ENCODE peak calls at places on chromosomes 11 and 22, in four cellular contexts. One of them, this sample, is unnamed.

GRCh38 chr22:39363751-39364484 is 14.1 kb downstream of the SYNGR1 start:
- DNase-seq in endodermal cell: no peak
- DNase-seq in ovary: no peak
- DNase-seq in CD8-positive, alpha-beta T cell: no peak
- DNase-seq in this sample: no peak

GRCh38 chr22:36198936-36199616 is 2.5 kb downstream of the APOL4 start:
- DNase-seq in ovary: no peak
- DNase-seq in CD8-positive, alpha-beta T cell: no peak
- DNase-seq in endodermal cell: peak; percentile 39
- DNase-seq in this sample: no peak

GRCh38 chr11:2259897-2260451 is 10.4 kb downstream of the ASCL2 start:
- DNase-seq in CD8-positive, alpha-beta T cell: no peak
- DNase-seq in ovary: no peak
- DNase-seq in endodermal cell: peak; percentile 36
- DNase-seq in this sample: no peak

GRCh38 chr11:104946907-104947306 is 21.5 kb downstream of the CASP4 start:
- DNase-seq in endodermal cell: no peak
- DNase-seq in ovary: no peak
- DNase-seq in CD8-positive, alpha-beta T cell: no peak
- DNase-seq in this sample: peak; percentile 64

GRCh38 chr11:42175203-42175602 is 715.8 kb upstream of the LRRC4C start:
- DNase-seq in CD8-positive, alpha-beta T cell: no peak
- DNase-seq in ovary: no peak
- DNase-seq in endodermal cell: no peak
- DNase-seq in this sample: no peak

GRCh38 chr11:62732830-62733229 is 4.5 kb downstream of the TTC9C start:
- DNase-seq in CD8-positive, alpha-beta T cell: no peak
- DNase-seq in ovary: no peak
- DNase-seq in endodermal cell: no peak
- DNase-seq in this sample: peak; percentile 43

GRCh38 chr11:85750646-85751045 is 60.3 kb downstream of the SYTL2 start:
- DNase-seq in ovary: no peak
- DNase-seq in CD8-positive, alpha-beta T cell: no peak
- DNase-seq in endodermal cell: no peak
- DNase-seq in this sample: no peak

GRCh38 chr11:13091373-13091772 is 82.3 kb downstream of the RASSF10 start:
- DNase-seq in endodermal cell: no peak
- DNase-seq in ovary: no peak
- DNase-seq in CD8-positive, alpha-beta T cell: no peak
- DNase-seq in this sample: no peak

GRCh38 chr11:59771605-59772004 is 16.4 kb downstream of the STX3 start:
- DNase-seq in CD8-positive, alpha-beta T cell: no peak
- DNase-seq in endodermal cell: no peak
- DNase-seq in ovary: no peak
- DNase-seq in this sample: no peak

GRCh38 chr11:47538741-47539575 is 14.0 kb downstream of the CELF1 start:
- DNase-seq in endodermal cell: no peak
- DNase-seq in ovary: no peak
- DNase-seq in CD8-positive, alpha-beta T cell: no peak
- DNase-seq in this sample: no peak

GRCh38 chr11:9753031-9753430 is 89.2 kb downstream of the SWAP70 start:
- DNase-seq in endodermal cell: no peak
- DNase-seq in ovary: no peak
- DNase-seq in CD8-positive, alpha-beta T cell: no peak
- DNase-seq in this sample: no peak

GRCh38 chr11:57514538-57515331 is 767 bp downstream of the SLC43A1 start:
- DNase-seq in CD8-positive, alpha-beta T cell: peak; percentile 54
- DNase-seq in ovary: peak; percentile 73
- DNase-seq in endodermal cell: peak; percentile 81
- DNase-seq in this sample: peak; percentile 47

GRCh38 chr11:77886401-77886800 is 65.5 kb downstream of the AAMDC start:
- DNase-seq in CD8-positive, alpha-beta T cell: no peak
- DNase-seq in endodermal cell: no peak
- DNase-seq in ovary: no peak
- DNase-seq in this sample: no peak

GRCh38 chr11:108970221-108970991 is 305.5 kb downstream of the DDX10 start:
- DNase-seq in CD8-positive, alpha-beta T cell: no peak
- DNase-seq in ovary: no peak
- DNase-seq in endodermal cell: no peak
- DNase-seq in this sample: peak; percentile 43

GRCh38 chr22:26942301-26942927 is 285.0 kb downstream of the MIAT start:
- DNase-seq in ovary: no peak
- DNase-seq in endodermal cell: no peak
- DNase-seq in CD8-positive, alpha-beta T cell: no peak
- DNase-seq in this sample: no peak

GRCh38 chr11:59728913-59729312 is 15.3 kb upstream of the OR10V1 start:
- DNase-seq in endodermal cell: no peak
- DNase-seq in CD8-positive, alpha-beta T cell: no peak
- DNase-seq in ovary: no peak
- DNase-seq in this sample: no peak

GRCh38 chr11:128726464-128727139 is 32.7 kb downstream of the FLI1 start:
- DNase-seq in CD8-positive, alpha-beta T cell: peak; percentile 51
- DNase-seq in endodermal cell: no peak
- DNase-seq in ovary: no peak
- DNase-seq in this sample: no peak

GRCh38 chr11:128582496-128583366 is 4.6 kb downstream of the ETS1 start:
- DNase-seq in CD8-positive, alpha-beta T cell: no peak
- DNase-seq in endodermal cell: peak; percentile 85
- DNase-seq in ovary: no peak
- DNase-seq in this sample: peak; percentile 82

GRCh38 chr11:118142809-118143208 is 9.8 kb downstream of the SCN4B start:
- DNase-seq in ovary: no peak
- DNase-seq in endodermal cell: peak; percentile 63
- DNase-seq in CD8-positive, alpha-beta T cell: no peak
- DNase-seq in this sample: no peak

GRCh38 chr11:47587733-47588326 is 1.4 kb downstream of the FAM180B start:
- DNase-seq in CD8-positive, alpha-beta T cell: no peak
- DNase-seq in endodermal cell: no peak
- DNase-seq in ovary: no peak
- DNase-seq in this sample: no peak

GRCh38 chr11:116415095-116415494 is 357.7 kb downstream of the BUD13 start:
- DNase-seq in CD8-positive, alpha-beta T cell: no peak
- DNase-seq in ovary: no peak
- DNase-seq in endodermal cell: peak; percentile 64
- DNase-seq in this sample: no peak

GRCh38 chr11:116840746-116841296 is 3.4 kb upstream of the APOA1 start:
- DNase-seq in CD8-positive, alpha-beta T cell: no peak
- DNase-seq in endodermal cell: no peak
- DNase-seq in ovary: no peak
- DNase-seq in this sample: no peak

GRCh38 chr22:42639541-42640241 is 710 bp downstream of the ATP5MGL start:
- DNase-seq in endodermal cell: no peak
- DNase-seq in CD8-positive, alpha-beta T cell: no peak
- DNase-seq in ovary: no peak
- DNase-seq in this sample: no peak

GRCh38 chr11:35214792-35215193 is 75.8 kb downstream of the CD44 start:
- DNase-seq in ovary: no peak
- DNase-seq in endodermal cell: peak; percentile 89
- DNase-seq in CD8-positive, alpha-beta T cell: no peak
- DNase-seq in this sample: peak; percentile 86

GRCh38 chr11:13667245-13667644 is 1.2 kb upstream of the FAR1 start:
- DNase-seq in CD8-positive, alpha-beta T cell: no peak
- DNase-seq in ovary: no peak
- DNase-seq in endodermal cell: no peak
- DNase-seq in this sample: no peak

GRCh38 chr11:61972796-61973602 is 5.6 kb upstream of the FTH1 start:
- DNase-seq in ovary: peak; percentile 50
- DNase-seq in CD8-positive, alpha-beta T cell: no peak
- DNase-seq in endodermal cell: peak; percentile 46
- DNase-seq in this sample: no peak

GRCh38 chr11:33329705-33330329 is 72.6 kb downstream of the HIPK3 start:
- DNase-seq in CD8-positive, alpha-beta T cell: peak; percentile 21
- DNase-seq in ovary: peak; percentile 45
- DNase-seq in endodermal cell: peak; percentile 56
- DNase-seq in this sample: peak; percentile 71

GRCh38 chr11:119709638-119710346 is 19.2 kb downstream of the NECTIN1 start:
- DNase-seq in ovary: peak; percentile 30
- DNase-seq in endodermal cell: peak; percentile 79
- DNase-seq in CD8-positive, alpha-beta T cell: no peak
- DNase-seq in this sample: peak; percentile 61

GRCh38 chr11:100356035-100356434 is 331.1 kb upstream of the ARHGAP42 start:
- DNase-seq in endodermal cell: no peak
- DNase-seq in ovary: no peak
- DNase-seq in CD8-positive, alpha-beta T cell: no peak
- DNase-seq in this sample: no peak

GRCh38 chr22:50600541-50600940 is at the start of gene MAPK8IP2:
- DNase-seq in ovary: no peak
- DNase-seq in endodermal cell: peak; percentile 55
- DNase-seq in CD8-positive, alpha-beta T cell: no peak
- DNase-seq in this sample: peak; percentile 24

GRCh38 chr11:106276126-106276525 is 198.7 kb downstream of the AASDHPPT start:
- DNase-seq in CD8-positive, alpha-beta T cell: no peak
- DNase-seq in ovary: no peak
- DNase-seq in endodermal cell: no peak
- DNase-seq in this sample: no peak

GRCh38 chr11:131695889-131696429 is 325.5 kb downstream of the NTM start:
- DNase-seq in CD8-positive, alpha-beta T cell: no peak
- DNase-seq in endodermal cell: no peak
- DNase-seq in ovary: no peak
- DNase-seq in this sample: no peak

GRCh38 chr11:95081412-95081811 is 8.2 kb upstream of the ENDOD1 start:
- DNase-seq in CD8-positive, alpha-beta T cell: no peak
- DNase-seq in endodermal cell: peak; percentile 60
- DNase-seq in ovary: no peak
- DNase-seq in this sample: peak; percentile 33

GRCh38 chr22:39942433-39943213 is 17.6 kb upstream of the TMA7B start:
- DNase-seq in CD8-positive, alpha-beta T cell: no peak
- DNase-seq in endodermal cell: peak; percentile 15
- DNase-seq in ovary: no peak
- DNase-seq in this sample: no peak

DNA sequence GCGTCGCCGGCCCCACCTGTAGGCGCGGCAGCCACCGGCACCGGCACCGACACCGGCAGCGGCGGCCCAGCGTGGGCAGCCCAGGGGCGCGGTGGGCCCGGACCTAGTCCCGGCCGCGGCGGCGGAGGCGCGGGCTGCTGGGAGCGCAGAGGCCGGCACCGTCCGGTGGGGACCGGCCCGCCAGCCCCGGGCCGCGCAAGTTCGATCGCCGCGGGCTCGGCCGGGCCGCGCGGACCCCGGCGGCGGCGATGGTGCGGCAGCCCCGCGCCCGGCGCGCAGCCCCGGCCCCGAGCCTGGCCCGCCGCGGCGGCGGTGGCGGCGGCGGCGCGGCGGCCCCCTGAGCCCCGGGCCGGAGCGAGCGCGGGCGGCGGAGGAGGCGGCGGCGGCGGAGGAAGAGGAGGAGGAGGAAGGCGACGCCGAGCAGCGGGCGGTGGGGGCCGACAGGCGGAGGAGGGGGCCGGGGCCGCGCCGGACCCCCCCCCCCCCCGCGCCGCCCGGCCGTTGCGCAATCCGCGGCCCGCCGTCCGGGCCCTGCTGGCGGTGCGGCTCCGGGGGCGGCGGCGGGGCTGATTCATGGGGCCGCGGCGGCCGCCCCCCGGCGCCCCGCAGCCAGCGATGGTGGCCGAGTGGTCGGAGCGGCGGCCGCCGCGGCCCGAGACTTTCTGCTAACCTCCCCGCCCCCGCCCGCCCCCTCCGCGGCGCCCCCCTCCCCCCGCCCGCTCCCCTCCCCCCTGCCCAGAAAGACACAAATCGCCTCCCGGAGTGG is 1251.9 kb downstream of the BRD1 start:
- DNase-seq in CD8-positive, alpha-beta T cell: no peak
- DNase-seq in ovary: no peak
- DNase-seq in endodermal cell: no peak
- DNase-seq in this sample: no peak
- H3K9me3 ChIP-seq in CD8-positive, alpha-beta T cell: no peaks in the 10 kb centered on the region
- H3K9me3 ChIP-seq in ovary: no peaks in the 10 kb centered on the region
- H3K9me3 ChIP-seq in endodermal cell: peaks cover 5% of the 10 kb centered on the region
- H3K9me3 ChIP-seq in this sample: no peaks in the 10 kb centered on the region

GRCh38 chr11:75420224-75421034 is 12.6 kb downstream of the KLHL35 start:
- DNase-seq in ovary: no peak
- DNase-seq in endodermal cell: peak; percentile 51
- DNase-seq in CD8-positive, alpha-beta T cell: no peak
- DNase-seq in this sample: no peak
- H3K27ac ChIP-seq in ovary: no peak overlapping the region
- H3K27ac ChIP-seq in endodermal cell: peak overlapping the region; percentile 88
- H3K27ac ChIP-seq in CD8-positive, alpha-beta T cell: no peak overlapping the region
- H3K27ac ChIP-seq in this sample: no peak overlapping the region

DNA sequence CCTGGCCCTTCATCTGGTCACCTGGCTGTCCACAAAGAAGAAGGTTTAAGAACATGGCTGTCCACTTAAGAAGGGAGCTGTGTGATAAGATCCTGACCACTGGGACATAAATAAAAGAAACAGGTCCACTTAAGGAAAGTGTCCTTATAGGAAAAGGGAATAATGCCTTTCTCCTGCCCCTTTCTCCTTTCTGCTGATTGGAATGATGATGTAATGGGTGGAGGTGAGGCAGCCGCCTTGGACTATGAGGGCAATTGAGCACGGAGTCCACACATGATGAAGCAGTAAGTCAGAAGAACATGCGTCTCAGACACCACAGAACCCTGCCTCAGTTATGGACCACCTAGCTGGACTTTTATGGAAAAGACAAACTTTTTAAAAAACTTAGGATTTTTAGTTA is 401.1 kb downstream of the SHANK2 start:
- DNase-seq in ovary: no peak
- DNase-seq in CD8-positive, alpha-beta T cell: no peak
- DNase-seq in endodermal cell: no peak
- DNase-seq in this sample: no peak
- H3K9me3 ChIP-seq in ovary: no peaks in the 10 kb centered on the region
- H3K9me3 ChIP-seq in CD8-positive, alpha-beta T cell: no peaks in the 10 kb centered on the region
- H3K9me3 ChIP-seq in endodermal cell: no peaks in the 10 kb centered on the region
- H3K9me3 ChIP-seq in this sample: no peaks in the 10 kb centered on the region

GRCh38 chr11:15711311-15711710 is 596.6 kb downstream of the INSC start:
- DNase-seq in ovary: no peak
- DNase-seq in endodermal cell: peak; percentile 88
- DNase-seq in CD8-positive, alpha-beta T cell: no peak
- DNase-seq in this sample: no peak
- H3K27ac ChIP-seq in ovary: no peak overlapping the region
- H3K27ac ChIP-seq in endodermal cell: no peak overlapping the region
- H3K27ac ChIP-seq in CD8-positive, alpha-beta T cell: no peak overlapping the region
- H3K27ac ChIP-seq in this sample: no peak overlapping the region

GRCh38 chr11:134752964-134753804 is 341.1 kb upstream of the B3GAT1 start:
- DNase-seq in endodermal cell: peak; percentile 20
- DNase-seq in ovary: no peak
- DNase-seq in CD8-positive, alpha-beta T cell: no peak
- DNase-seq in this sample: no peak
- H3K9me3 ChIP-seq in endodermal cell: peaks cover 12% of the 10 kb centered on the region
- H3K9me3 ChIP-seq in ovary: no peaks in the 10 kb centered on the region
- H3K9me3 ChIP-seq in CD8-positive, alpha-beta T cell: no peaks in the 10 kb centered on the region
- H3K9me3 ChIP-seq in this sample: no peaks in the 10 kb centered on the region

GRCh38 chr11:72070486-72070885 is 9.9 kb downstream of the NUMA1 start:
- DNase-seq in CD8-positive, alpha-beta T cell: no peak
- DNase-seq in endodermal cell: no peak
- DNase-seq in ovary: no peak
- DNase-seq in this sample: no peak
- H3K27ac ChIP-seq in CD8-positive, alpha-beta T cell: no peak overlapping the region
- H3K27ac ChIP-seq in endodermal cell: no peak overlapping the region
- H3K27ac ChIP-seq in ovary: no peak overlapping the region
- H3K27ac ChIP-seq in this sample: peak overlapping the region; percentile 70

This sample was measured in cardiac muscle cell.